ENCODE peak calls at places on chromosome 2, in six cellular contexts. One of them, this sample, is unnamed. For H3K4me1 and H3K36me3, the result is how much of the 10 kb centered on the place peaks cover.

GRCh38 chr2:170377469-170378207 is 199.7 kb downstream of the MYO3B start:
- DNase-seq in cardiac muscle cell: no peak
- DNase-seq in neuronal stem cell: no peak
- DNase-seq in CD4-positive, CD25-positive, alpha-beta regulatory T cell: no peak
- DNase-seq in GM23248: peak
- DNase-seq in PC-9: no peak
- DNase-seq in this sample: no peak

GRCh38 chr2:128396500-128396891 is 77.8 kb upstream of the HS6ST1 start:
- DNase-seq in cardiac muscle cell: peak
- DNase-seq in neuronal stem cell: no peak
- DNase-seq in PC-9: no peak
- DNase-seq in CD4-positive, CD25-positive, alpha-beta regulatory T cell: no peak
- DNase-seq in GM23248: no peak
- DNase-seq in this sample: peak

GRCh38 chr2:200357845-200358244 is 51.4 kb downstream of the SPATS2L start:
- DNase-seq in CD4-positive, CD25-positive, alpha-beta regulatory T cell: no peak
- DNase-seq in PC-9: no peak
- DNase-seq in GM23248: peak
- DNase-seq in cardiac muscle cell: peak
- DNase-seq in neuronal stem cell: no peak
- DNase-seq in this sample: no peak

GRCh38 chr2:20223345-20224190 is 1.4 kb downstream of the SDC1 start:
- DNase-seq in PC-9: peak
- DNase-seq in neuronal stem cell: peak
- DNase-seq in GM23248: peak
- DNase-seq in CD4-positive, CD25-positive, alpha-beta regulatory T cell: no peak
- DNase-seq in cardiac muscle cell: peak
- DNase-seq in this sample: no peak

GRCh38 chr2:73091164-73091563 is 19.7 kb upstream of the SFXN5 start:
- DNase-seq in PC-9: no peak
- DNase-seq in GM23248: peak
- DNase-seq in CD4-positive, CD25-positive, alpha-beta regulatory T cell: no peak
- DNase-seq in neuronal stem cell: peak
- DNase-seq in cardiac muscle cell: no peak
- DNase-seq in this sample: no peak

GRCh38 chr2:136191041-136191440 is 73.1 kb upstream of the CXCR4 start:
- DNase-seq in neuronal stem cell: no peak
- DNase-seq in cardiac muscle cell: no peak
- DNase-seq in PC-9: no peak
- DNase-seq in CD4-positive, CD25-positive, alpha-beta regulatory T cell: no peak
- DNase-seq in GM23248: no peak
- DNase-seq in this sample: no peak

GRCh38 chr2:183993052-183993451 is 605.3 kb upstream of the ZNF804A start:
- DNase-seq in cardiac muscle cell: no peak
- DNase-seq in PC-9: no peak
- DNase-seq in GM23248: no peak
- DNase-seq in CD4-positive, CD25-positive, alpha-beta regulatory T cell: no peak
- DNase-seq in neuronal stem cell: no peak
- DNase-seq in this sample: no peak

GRCh38 chr2:174846941-174847938 is 83.0 kb upstream of the CHRNA1 start:
- DNase-seq in GM23248: peak
- DNase-seq in cardiac muscle cell: peak
- DNase-seq in CD4-positive, CD25-positive, alpha-beta regulatory T cell: no peak
- DNase-seq in neuronal stem cell: no peak
- DNase-seq in PC-9: peak
- DNase-seq in this sample: no peak

GRCh38 chr2:72803151-72803550 is 22.7 kb downstream of the EXOC6B start:
- DNase-seq in cardiac muscle cell: peak
- DNase-seq in CD4-positive, CD25-positive, alpha-beta regulatory T cell: no peak
- DNase-seq in PC-9: no peak
- DNase-seq in neuronal stem cell: no peak
- DNase-seq in GM23248: peak
- DNase-seq in this sample: no peak

GRCh38 chr2:236785611-236786057 is 216.0 kb downstream of the ACKR3 start:
- DNase-seq in PC-9: no peak
- DNase-seq in neuronal stem cell: no peak
- DNase-seq in CD4-positive, CD25-positive, alpha-beta regulatory T cell: no peak
- DNase-seq in GM23248: peak
- DNase-seq in cardiac muscle cell: peak
- DNase-seq in this sample: no peak

GRCh38 chr2:21289994-21290393 is 166.2 kb downstream of the TDRD15 start:
- DNase-seq in CD4-positive, CD25-positive, alpha-beta regulatory T cell: no peak
- DNase-seq in cardiac muscle cell: no peak
- DNase-seq in GM23248: no peak
- DNase-seq in PC-9: no peak
- DNase-seq in neuronal stem cell: no peak
- DNase-seq in this sample: no peak

GRCh38 chr2:57981369-57981768 is 65.2 kb upstream of the VRK2 start:
- DNase-seq in GM23248: peak
- DNase-seq in CD4-positive, CD25-positive, alpha-beta regulatory T cell: no peak
- DNase-seq in cardiac muscle cell: peak
- DNase-seq in neuronal stem cell: no peak
- DNase-seq in PC-9: no peak
- DNase-seq in this sample: no peak

GRCh38 chr2:29733945-29734344 is 187.4 kb downstream of the ALK start:
- DNase-seq in PC-9: no peak
- DNase-seq in neuronal stem cell: no peak
- DNase-seq in GM23248: no peak
- DNase-seq in cardiac muscle cell: no peak
- DNase-seq in CD4-positive, CD25-positive, alpha-beta regulatory T cell: no peak
- DNase-seq in this sample: no peak

GRCh38 chr2:143482316-143482715 is 353.1 kb downstream of the ARHGAP15 start:
- DNase-seq in PC-9: no peak
- DNase-seq in cardiac muscle cell: peak
- DNase-seq in neuronal stem cell: no peak
- DNase-seq in CD4-positive, CD25-positive, alpha-beta regulatory T cell: no peak
- DNase-seq in GM23248: no peak
- DNase-seq in this sample: no peak

GRCh38 chr2:133040175-133040574 is 370.2 kb upstream of the LYPD1 start:
- DNase-seq in CD4-positive, CD25-positive, alpha-beta regulatory T cell: no peak
- DNase-seq in cardiac muscle cell: no peak
- DNase-seq in neuronal stem cell: no peak
- DNase-seq in GM23248: peak
- DNase-seq in PC-9: no peak
- DNase-seq in this sample: no peak

GRCh38 chr2:119702918-119703401 is 24.0 kb downstream of the TMEM177 start:
- DNase-seq in neuronal stem cell: peak
- DNase-seq in PC-9: peak
- DNase-seq in GM23248: peak
- DNase-seq in CD4-positive, CD25-positive, alpha-beta regulatory T cell: peak
- DNase-seq in cardiac muscle cell: peak
- DNase-seq in this sample: peak

GRCh38 chr2:200172521-200172920 is 134.0 kb upstream of the SPATS2L start:
- DNase-seq in PC-9: no peak
- DNase-seq in CD4-positive, CD25-positive, alpha-beta regulatory T cell: no peak
- DNase-seq in cardiac muscle cell: peak
- DNase-seq in neuronal stem cell: no peak
- DNase-seq in GM23248: no peak
- DNase-seq in this sample: no peak

GRCh38 chr2:96816127-96816835 is at the start of gene CNNM3:
- DNase-seq in PC-9: peak
- DNase-seq in neuronal stem cell: peak
- DNase-seq in GM23248: peak
- DNase-seq in CD4-positive, CD25-positive, alpha-beta regulatory T cell: peak
- DNase-seq in cardiac muscle cell: peak
- DNase-seq in this sample: peak

DNA sequence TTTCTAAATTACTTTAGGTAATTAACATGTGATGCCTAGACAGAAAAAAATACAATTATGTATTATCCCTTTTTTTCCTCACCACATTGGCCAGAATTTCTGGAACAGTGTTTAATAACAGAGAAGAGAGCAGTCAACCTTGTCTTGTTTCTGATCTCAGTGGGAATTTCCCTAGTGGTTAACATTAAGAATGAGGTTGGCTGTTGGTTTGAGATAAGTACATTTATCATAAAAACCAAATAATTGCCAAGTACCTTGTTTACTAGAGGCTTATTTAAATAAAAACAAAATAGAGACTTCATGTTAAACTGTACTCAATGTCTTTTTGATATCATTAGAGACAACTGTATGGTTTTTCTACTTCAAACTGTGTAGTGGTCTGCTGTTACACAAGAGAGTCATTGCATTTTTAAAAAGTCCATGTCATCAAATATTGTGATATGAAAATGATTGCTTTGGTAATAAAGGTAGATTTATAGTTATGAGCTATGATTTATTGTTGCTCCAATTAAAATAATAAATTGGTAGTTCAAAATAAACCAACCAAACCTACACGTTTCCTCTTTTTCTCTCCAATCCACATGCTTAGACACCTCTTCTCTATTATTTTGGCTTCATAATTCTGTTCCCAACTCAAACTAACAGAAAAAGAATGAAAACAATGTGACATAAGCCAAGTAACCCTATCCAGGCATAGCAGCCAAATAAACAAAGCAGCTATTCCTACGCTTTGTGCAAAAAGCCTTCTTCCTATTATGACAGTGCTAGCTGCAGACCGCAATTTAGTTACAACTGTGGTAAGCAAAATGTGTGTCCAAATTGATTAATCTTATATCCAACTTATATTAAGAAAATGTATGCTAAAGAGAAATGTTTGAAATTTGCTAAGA is 20.9 kb upstream of the TANK start:
- DNase-seq in cardiac muscle cell: peak
- DNase-seq in GM23248: peak
- DNase-seq in PC-9: no peak
- DNase-seq in neuronal stem cell: no peak
- DNase-seq in CD4-positive, CD25-positive, alpha-beta regulatory T cell: no peak
- DNase-seq in this sample: no peak
- H3K4me3 ChIP-seq in cardiac muscle cell: no peak
- H3K4me3 ChIP-seq in GM23248: peak
- H3K4me3 ChIP-seq in PC-9: no peak
- H3K4me3 ChIP-seq in neuronal stem cell: no peak
- H3K4me3 ChIP-seq in CD4-positive, CD25-positive, alpha-beta regulatory T cell: peak
- H3K4me3 ChIP-seq in this sample: no peak

GRCh38 chr2:46487667-46488333 is 8.4 kb downstream of the TMEM247 start:
- DNase-seq in PC-9: peak
- DNase-seq in cardiac muscle cell: peak
- DNase-seq in GM23248: peak
- DNase-seq in CD4-positive, CD25-positive, alpha-beta regulatory T cell: no peak
- DNase-seq in neuronal stem cell: no peak
- DNase-seq in this sample: no peak

GRCh38 chr2:46492301-46492700 is 12.9 kb downstream of the TMEM247 start:
- DNase-seq in CD4-positive, CD25-positive, alpha-beta regulatory T cell: no peak
- DNase-seq in PC-9: no peak
- DNase-seq in cardiac muscle cell: no peak
- DNase-seq in GM23248: no peak
- DNase-seq in neuronal stem cell: no peak
- DNase-seq in this sample: no peak

GRCh38 chr2:46488389-46488788 is 9.0 kb downstream of the TMEM247 start:
- DNase-seq in cardiac muscle cell: no peak
- DNase-seq in CD4-positive, CD25-positive, alpha-beta regulatory T cell: no peak
- DNase-seq in PC-9: no peak
- DNase-seq in neuronal stem cell: no peak
- DNase-seq in GM23248: peak
- DNase-seq in this sample: no peak

GRCh38 chr2:46490521-46491141 is 11.3 kb downstream of the TMEM247 start:
- DNase-seq in PC-9: no peak
- DNase-seq in GM23248: no peak
- DNase-seq in cardiac muscle cell: peak
- DNase-seq in CD4-positive, CD25-positive, alpha-beta regulatory T cell: no peak
- DNase-seq in neuronal stem cell: no peak
- DNase-seq in this sample: no peak

GRCh38 chr2:46489430-46489829 is 10.1 kb downstream of the TMEM247 start:
- DNase-seq in cardiac muscle cell: no peak
- DNase-seq in CD4-positive, CD25-positive, alpha-beta regulatory T cell: no peak
- DNase-seq in neuronal stem cell: no peak
- DNase-seq in PC-9: no peak
- DNase-seq in GM23248: peak
- DNase-seq in this sample: no peak
- H3K4me1 ChIP-seq in cardiac muscle cell: under half
- H3K4me1 ChIP-seq in CD4-positive, CD25-positive, alpha-beta regulatory T cell: under half
- H3K4me1 ChIP-seq in neuronal stem cell: under half
- H3K4me1 ChIP-seq in PC-9: under half
- H3K4me1 ChIP-seq in GM23248: under half
- H3K4me1 ChIP-seq in this sample: under half

GRCh38 chr2:160140001-160140400 is 60.1 kb downstream of the ITGB6 start:
- DNase-seq in cardiac muscle cell: no peak
- DNase-seq in neuronal stem cell: no peak
- DNase-seq in GM23248: peak
- DNase-seq in PC-9: no peak
- DNase-seq in CD4-positive, CD25-positive, alpha-beta regulatory T cell: no peak
- DNase-seq in this sample: no peak
- H3K36me3 ChIP-seq in cardiac muscle cell: under half
- H3K36me3 ChIP-seq in neuronal stem cell: under half
- H3K36me3 ChIP-seq in GM23248: under half
- H3K36me3 ChIP-seq in PC-9: under half
- H3K36me3 ChIP-seq in CD4-positive, CD25-positive, alpha-beta regulatory T cell: under half
- H3K36me3 ChIP-seq in this sample: under half

GRCh38 chr2:47838249-47838648 is 55.3 kb downstream of the MSH6 start:
- DNase-seq in PC-9: no peak
- DNase-seq in CD4-positive, CD25-positive, alpha-beta regulatory T cell: no peak
- DNase-seq in GM23248: no peak
- DNase-seq in neuronal stem cell: no peak
- DNase-seq in cardiac muscle cell: no peak
- DNase-seq in this sample: no peak

GRCh38 chr2:47844162-47844561 is 61.2 kb downstream of the MSH6 start:
- DNase-seq in cardiac muscle cell: no peak
- DNase-seq in CD4-positive, CD25-positive, alpha-beta regulatory T cell: no peak
- DNase-seq in PC-9: no peak
- DNase-seq in GM23248: no peak
- DNase-seq in neuronal stem cell: no peak
- DNase-seq in this sample: no peak

GRCh38 chr2:47842846-47843245 is 59.9 kb downstream of the MSH6 start:
- DNase-seq in CD4-positive, CD25-positive, alpha-beta regulatory T cell: no peak
- DNase-seq in GM23248: peak
- DNase-seq in PC-9: no peak
- DNase-seq in cardiac muscle cell: no peak
- DNase-seq in neuronal stem cell: no peak
- DNase-seq in this sample: no peak
- H3K4me3 ChIP-seq in CD4-positive, CD25-positive, alpha-beta regulatory T cell: no peak
- H3K4me3 ChIP-seq in GM23248: no peak
- H3K4me3 ChIP-seq in PC-9: no peak
- H3K4me3 ChIP-seq in cardiac muscle cell: no peak
- H3K4me3 ChIP-seq in neuronal stem cell: no peak
- H3K4me3 ChIP-seq in this sample: no peak

GRCh38 chr2:231288535-231289078 is 90.2 kb downstream of the ARMC9 start:
- DNase-seq in CD4-positive, CD25-positive, alpha-beta regulatory T cell: no peak
- DNase-seq in PC-9: no peak
- DNase-seq in neuronal stem cell: no peak
- DNase-seq in cardiac muscle cell: no peak
- DNase-seq in GM23248: no peak
- DNase-seq in this sample: no peak
- H3K4me1 ChIP-seq in CD4-positive, CD25-positive, alpha-beta regulatory T cell: under half
- H3K4me1 ChIP-seq in PC-9: under half
- H3K4me1 ChIP-seq in neuronal stem cell: under half
- H3K4me1 ChIP-seq in cardiac muscle cell: under half
- H3K4me1 ChIP-seq in GM23248: under half
- H3K4me1 ChIP-seq in this sample: under half

This sample was measured in iPS DF 6.9.